ENCODE peak calls at places on chromosomes 13 and 19, in eight cellular contexts. One of them, this sample, is unnamed.

GRCh38 chr19:5313307-5313706 is 27.3 kb downstream of the PTPRS start:
- DNase-seq in fibroblast of lung: no peak
- DNase-seq in fibroblast of mammary gland: no peak
- DNase-seq in DMS 273 treated with DMSO at 0.1 percent for 48 hours: no peak
- DNase-seq in CD4-positive, alpha-beta memory T cell: no peak
- DNase-seq in coronary artery: no peak
- DNase-seq in NCI-H774: no peak
- DNase-seq in posterior cingulate gyrus: no peak
- DNase-seq in this sample: no peak

GRCh38 chr19:31349160-31349881 is at the start of gene TSHZ3:
- DNase-seq in fibroblast of lung: peak
- DNase-seq in fibroblast of mammary gland: peak
- DNase-seq in DMS 273 treated with DMSO at 0.1 percent for 48 hours: no peak
- DNase-seq in CD4-positive, alpha-beta memory T cell: peak
- DNase-seq in coronary artery: peak
- DNase-seq in NCI-H774: no peak
- DNase-seq in posterior cingulate gyrus: no peak
- DNase-seq in this sample: peak

GRCh38 chr13:23504188-23504587 is 66.0 kb upstream of the TNFRSF19 start:
- DNase-seq in fibroblast of lung: peak
- DNase-seq in fibroblast of mammary gland: peak
- DNase-seq in DMS 273 treated with DMSO at 0.1 percent for 48 hours: no peak
- DNase-seq in CD4-positive, alpha-beta memory T cell: no peak
- DNase-seq in coronary artery: no peak
- DNase-seq in NCI-H774: no peak
- DNase-seq in posterior cingulate gyrus: no peak
- DNase-seq in this sample: no peak

GRCh38 chr19:40277356-40277755 is 7.8 kb downstream of the AKT2 start:
- DNase-seq in fibroblast of lung: no peak
- DNase-seq in fibroblast of mammary gland: no peak
- DNase-seq in DMS 273 treated with DMSO at 0.1 percent for 48 hours: no peak
- DNase-seq in CD4-positive, alpha-beta memory T cell: no peak
- DNase-seq in coronary artery: no peak
- DNase-seq in NCI-H774: no peak
- DNase-seq in posterior cingulate gyrus: no peak
- DNase-seq in this sample: no peak

GRCh38 chr19:14437578-14438140 is 4.6 kb downstream of the PKN1 start:
- DNase-seq in fibroblast of lung: no peak
- DNase-seq in fibroblast of mammary gland: no peak
- DNase-seq in DMS 273 treated with DMSO at 0.1 percent for 48 hours: no peak
- DNase-seq in CD4-positive, alpha-beta memory T cell: no peak
- DNase-seq in coronary artery: no peak
- DNase-seq in NCI-H774: no peak
- DNase-seq in posterior cingulate gyrus: no peak
- DNase-seq in this sample: no peak

GRCh38 chr13:90869580-90869979 is 477.9 kb upstream of the MIR17HG start:
- DNase-seq in fibroblast of lung: no peak
- DNase-seq in fibroblast of mammary gland: no peak
- DNase-seq in DMS 273 treated with DMSO at 0.1 percent for 48 hours: no peak
- DNase-seq in CD4-positive, alpha-beta memory T cell: no peak
- DNase-seq in coronary artery: no peak
- DNase-seq in NCI-H774: no peak
- DNase-seq in posterior cingulate gyrus: no peak
- DNase-seq in this sample: no peak

GRCh38 chr19:47075941-47076340 is 27.5 kb upstream of the TMEM160 start:
- DNase-seq in fibroblast of lung: no peak
- DNase-seq in fibroblast of mammary gland: no peak
- DNase-seq in DMS 273 treated with DMSO at 0.1 percent for 48 hours: no peak
- DNase-seq in CD4-positive, alpha-beta memory T cell: no peak
- DNase-seq in coronary artery: no peak
- DNase-seq in NCI-H774: no peak
- DNase-seq in posterior cingulate gyrus: no peak
- DNase-seq in this sample: no peak

GRCh38 chr13:46178143-46178542 is 3.8 kb downstream of the LCP1 start:
- DNase-seq in fibroblast of lung: no peak
- DNase-seq in fibroblast of mammary gland: no peak
- DNase-seq in DMS 273 treated with DMSO at 0.1 percent for 48 hours: no peak
- DNase-seq in CD4-positive, alpha-beta memory T cell: no peak
- DNase-seq in coronary artery: no peak
- DNase-seq in NCI-H774: no peak
- DNase-seq in posterior cingulate gyrus: no peak
- DNase-seq in this sample: no peak

This sample was measured in naive thymus-derived CD4-positive, alpha-beta T cell.